ENCODE peak calls at places on chromosomes 16 and 17, in four cellular contexts. N is K562, I is HepG2, E is SK-N-SH. S is an unnamed sample.

GRCh38 chr16:74302341-74302740 is 5.7 kb downstream of the PSMD7 start:
- DNase-seq in N (no peak), I (no peak), E (no peak), S (no peak)

GRCh38 chr17:82963104-82963950 is 116.1 kb upstream of the METRNL start:
- DNase-seq in N (no peak), I (no peak), E (peak), S (peak)

GRCh38 chr16:49058382-49058781 is 223.3 kb downstream of the CBLN1 start:
- DNase-seq in N (no peak), I (no peak), E (no peak), S (no peak)

GRCh38 chr16:15954814-15955151 is 5.4 kb downstream of the ABCC1 start:
- DNase-seq in N (no peak), I (no peak), E (no peak), S (no peak)

GRCh38 chr17:72378414-72379395 is 257.9 kb downstream of the SOX9 start:
- DNase-seq in N (no peak), I (no peak), E (peak), S (no peak)

GRCh38 chr16:49956915-49957314 is 68.1 kb upstream of the CNEP1R1 start:
- DNase-seq in N (no peak), I (no peak), E (no peak), S (no peak)

GRCh38 chr16:17246974-17247718 is 223.6 kb downstream of the XYLT1 start:
- DNase-seq in N (no peak), I (no peak), E (no peak), S (no peak)

GRCh38 chr17:50354198-50354597 is 8.3 kb downstream of the XYLT2 start:
- DNase-seq in N (no peak), I (no peak), E (no peak), S (no peak)

DNA sequence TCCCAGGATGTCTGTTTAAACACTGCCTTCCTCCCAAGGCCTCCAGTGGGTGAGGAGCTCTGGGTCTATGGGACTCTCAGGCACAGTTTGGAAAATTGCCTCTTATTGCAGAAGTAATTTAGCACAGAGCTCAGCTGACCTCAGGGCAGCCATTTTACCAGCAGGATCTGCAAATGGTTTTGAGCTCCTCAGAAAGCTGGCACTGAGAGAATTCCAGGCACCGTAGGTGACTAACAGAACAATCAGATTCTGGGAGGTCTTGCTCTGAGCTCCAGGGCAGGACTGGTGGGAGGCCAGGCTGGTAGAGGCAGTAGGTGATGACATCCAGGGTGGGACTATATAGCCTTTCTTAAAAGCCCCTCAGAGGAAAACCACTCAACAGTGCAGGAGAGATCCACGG is 17.3 kb upstream of the C16orf74 start:
- DNase-seq in N (no peak), I (no peak), E (no peak), S (no peak)
- TF ChIP-seq FOXJ3 in N (no peak), I (no peak), E (no peak), S (no peak)

DNA sequence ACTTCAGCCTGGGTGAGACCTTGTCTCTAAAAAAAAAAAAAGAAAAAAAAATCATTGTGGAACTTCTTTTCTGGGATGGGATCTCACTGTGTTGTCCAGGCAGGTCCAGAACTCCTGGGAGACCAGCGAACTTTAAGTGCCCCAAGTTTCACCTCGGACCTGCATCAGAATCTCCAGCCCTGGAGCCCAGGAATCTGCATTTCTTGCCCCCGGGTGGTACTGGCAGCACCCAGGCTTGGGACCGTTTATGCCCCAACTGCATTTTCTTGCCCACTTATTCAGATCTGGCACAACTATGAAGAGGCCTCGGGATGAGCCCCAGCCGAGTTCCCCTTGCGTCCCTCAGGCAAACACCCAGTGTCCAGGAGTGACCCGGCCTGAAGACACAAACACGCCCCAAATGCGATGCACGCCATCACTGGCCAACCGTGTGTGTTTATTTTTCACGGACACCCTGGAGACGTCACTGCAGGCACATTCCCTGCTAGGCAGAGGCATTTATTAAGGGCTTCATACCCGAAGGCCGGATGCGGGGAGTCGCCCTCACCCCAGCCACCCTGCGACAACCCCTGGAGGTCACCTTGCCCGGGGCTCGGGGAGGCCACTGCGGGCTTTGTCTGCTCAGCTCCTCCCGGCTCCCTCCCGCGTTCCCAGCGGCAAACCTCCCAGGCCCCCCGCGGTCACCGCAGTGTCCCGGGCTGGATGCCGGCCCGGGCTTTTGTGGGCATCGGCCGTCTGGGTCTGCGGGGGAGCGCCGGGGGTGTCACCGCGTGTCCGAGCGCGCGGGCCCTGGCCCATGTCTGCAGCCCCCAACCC is 684 bp upstream of the SPIRE2 start:
- DNase-seq in N (no peak), I (peak), E (peak), S (peak)
- TF ChIP-seq FOXJ3 in N (no peak), I (no peak), E (peak), S (no peak)

GRCh38 chr17:38560503-38561318 is 45.0 kb downstream of the SRCIN1 start:
- DNase-seq in N (no peak), I (no peak), E (no peak), S (no peak)
- TF ChIP-seq FOXJ3 in N (no peak), I (no peak), E (no peak), S (no peak)

GRCh38 chr16:1213231-1213630 is 11.8 kb downstream of the TPSG1 start:
- DNase-seq in N (no peak), I (no peak), E (no peak), S (no peak)

GRCh38 chr16:1215574-1216295 is 9.3 kb downstream of the TPSG1 start:
- DNase-seq in N (no peak), I (no peak), E (no peak), S (no peak)

GRCh38 chr16:1216296-1216619 is 8.8 kb downstream of the TPSG1 start:
- DNase-seq in N (peak), I (no peak), E (no peak), S (no peak)

GRCh38 chr16:1213796-1214372 is 11.2 kb downstream of the TPSG1 start:
- DNase-seq in N (no peak), I (no peak), E (no peak), S (no peak)

GRCh38 chr16:1214693-1215092 is 10.4 kb downstream of the TPSG1 start:
- DNase-seq in N (no peak), I (no peak), E (no peak), S (no peak)
- TF ChIP-seq FOXJ3 in N (no peak), I (no peak), E (no peak), S (no peak)

DNA sequence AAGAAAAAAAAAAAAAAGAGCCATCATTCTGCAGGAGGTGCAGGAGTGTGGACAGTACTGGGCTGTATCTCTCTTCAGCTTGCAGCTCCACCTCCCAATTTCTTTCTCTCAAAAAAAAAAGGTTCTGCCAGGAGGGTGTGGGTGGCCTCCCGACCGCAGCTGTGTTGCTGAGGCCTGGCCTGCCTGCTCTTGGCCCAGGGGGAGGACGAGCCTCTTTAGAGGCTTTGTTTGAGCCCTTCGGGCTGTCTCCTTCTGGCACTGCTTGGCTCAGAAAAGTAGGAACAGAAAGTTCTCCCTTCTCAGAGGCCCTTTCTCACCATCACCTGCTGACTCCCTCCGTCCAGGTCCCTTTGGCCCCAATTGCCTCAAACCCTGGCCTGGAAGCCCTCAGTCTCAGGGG is 22.2 kb upstream of the C17orf107 start:
- DNase-seq in N (no peak), I (no peak), E (no peak), S (no peak)
- TF ChIP-seq FOXJ3 in N (no peak), I (no peak), E (no peak), S (no peak)

DNA sequence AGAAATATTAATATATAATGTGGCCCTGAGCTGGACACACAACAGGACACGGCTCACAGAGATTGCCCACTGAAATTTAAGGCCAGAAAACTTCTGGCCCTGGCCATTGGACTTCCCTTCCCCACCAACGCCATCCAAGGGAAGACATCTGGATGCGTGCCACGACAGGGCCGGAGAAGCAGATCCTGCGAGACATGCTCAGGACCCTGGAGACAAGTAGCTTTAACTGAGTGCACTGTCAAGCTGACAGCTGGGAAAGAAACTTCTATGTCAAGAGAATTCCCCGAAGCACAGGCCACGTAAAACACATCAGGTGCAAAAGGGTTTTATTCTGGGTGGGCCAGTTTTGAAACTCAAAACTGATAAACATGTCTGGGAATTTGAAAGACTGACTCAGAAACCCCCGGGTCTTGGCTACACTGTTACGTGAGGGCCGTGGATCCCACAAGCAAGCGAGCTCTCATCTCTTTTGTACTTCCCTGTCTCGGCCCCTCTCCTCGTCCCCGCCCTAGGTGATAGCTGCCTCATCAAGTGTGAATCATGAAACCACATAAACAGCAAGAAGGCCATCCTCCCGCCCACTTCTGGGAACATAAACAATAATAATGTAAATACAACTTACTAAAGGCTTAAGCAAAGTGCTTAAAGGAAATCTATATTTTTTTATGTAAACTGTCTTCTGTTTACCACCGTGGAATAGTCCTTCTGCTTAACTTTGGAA is 405.8 kb upstream of the MAF start:
- DNase-seq in N (no peak), I (no peak), E (no peak), S (no peak)
- TF ChIP-seq FOXJ3 in N (no peak), I (no peak), E (no peak), S (no peak)

DNA sequence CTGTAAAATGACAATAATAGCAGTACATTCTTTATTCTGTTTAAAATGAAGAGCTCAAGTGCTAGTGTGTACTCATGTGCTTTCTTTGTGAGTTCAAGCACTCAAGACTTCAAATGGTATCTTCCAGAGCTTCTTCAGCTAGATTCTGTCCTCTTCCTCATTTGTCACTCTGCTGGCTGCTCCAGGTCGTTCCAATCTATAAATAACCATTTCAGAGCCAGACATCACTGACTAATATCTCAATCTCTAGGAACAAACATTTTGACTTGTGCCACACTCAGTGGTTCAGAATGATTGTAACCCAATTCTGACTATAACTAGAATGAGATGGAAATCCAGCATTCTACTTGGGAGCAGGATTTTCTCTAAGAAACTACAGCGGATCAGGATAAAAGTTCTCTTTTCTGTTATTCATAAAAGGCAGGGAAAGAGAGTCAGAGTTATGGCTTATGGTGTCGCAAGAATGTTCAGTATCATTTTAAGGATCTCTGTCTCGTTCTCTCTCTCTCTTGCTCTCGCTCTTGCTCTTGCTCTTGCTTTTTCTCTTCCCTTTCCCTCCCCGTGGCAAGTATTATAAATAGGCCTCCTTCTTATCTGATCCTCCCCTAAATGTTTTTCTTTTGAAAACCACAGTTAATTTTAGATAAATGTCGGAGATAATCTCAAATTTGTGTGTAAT is 116.2 kb upstream of the MAF start:
- DNase-seq in N (no peak), I (no peak), E (peak), S (no peak)
- TF ChIP-seq FOXJ3 in N (no peak), I (no peak), E (no peak), S (no peak)

GRCh38 chr17:75830168-75831031 is 13.8 kb downstream of the UNC13D start:
- DNase-seq in N (no peak), I (no peak), E (peak), S (peak)
- TF ChIP-seq FOXJ3 in N (no peak), I (no peak), E (no peak), S (no peak)